ENCODE peak calls at places on chromosomes 16 and 17, in seven cellular contexts. Z is HL-60, D is WERI-Rb-1, P is A549, N is IMR-90, T is cardiac muscle cell, B is thyroid gland. A is an unnamed sample.
A peak's percentile ranks its signal among the peaks of the same experiment; 100 is the strongest.

GRCh38 chr16:87582221-87582965 is 19.9 kb upstream of the JPH3 start:
- DNase-seq in Z (no peak), D (peak; percentile 25), P (no peak), N (peak; percentile 75), T (peak; percentile 91), B (peak; percentile 17), A (peak; percentile 87)

GRCh38 chr16:2513405-2514332 is at the start of gene ATP6V0C:
- DNase-seq in Z (peak; percentile 84), D (peak; percentile 92), P (peak; percentile 86), N (peak; percentile 79), T (peak; percentile 89), B (peak; percentile 93), A (peak; percentile 93)

GRCh38 chr16:73996624-73997339 is 299.8 kb upstream of the PSMD7 start:
- DNase-seq in Z (no peak), D (no peak), P (no peak), N (no peak), T (no peak), B (no peak), A (no peak)

GRCh38 chr17:79897243-79898063 is 58.2 kb upstream of the CBX4 start:
- DNase-seq in Z (no peak), D (no peak), P (no peak), N (no peak), T (no peak), B (no peak), A (no peak)

GRCh38 chr17:17853811-17854527 is 17.2 kb upstream of the SREBF1 start:
- DNase-seq in Z (no peak), D (no peak), P (no peak), N (no peak), T (no peak), B (no peak), A (no peak)

GRCh38 chr16:85303354-85303883 is 191.1 kb upstream of the CIBAR2 start:
- DNase-seq in Z (peak; percentile 34), D (peak; percentile 73), P (peak; percentile 89), N (no peak), T (peak; percentile 59), B (peak; percentile 65), A (no peak)

GRCh38 chr16:58658796-58659211 is 25.8 kb downstream of the SLC38A7 start:
- DNase-seq in Z (peak; percentile 66), D (no peak), P (no peak), N (peak; percentile 57), T (peak; percentile 8), B (no peak), A (no peak)

GRCh38 chr17:65542595-65542994 is 18.9 kb downstream of the AXIN2 start:
- DNase-seq in Z (no peak), D (no peak), P (no peak), N (no peak), T (no peak), B (no peak), A (no peak)

GRCh38 chr17:68564415-68565111 is 36.6 kb downstream of the FAM20A start:
- DNase-seq in Z (no peak), D (no peak), P (no peak), N (no peak), T (no peak), B (no peak), A (no peak)

GRCh38 chr17:26809033-26809432 is 484.9 kb upstream of the WSB1 start:
- DNase-seq in Z (no peak), D (no peak), P (no peak), N (peak; percentile 43), T (no peak), B (no peak), A (no peak)

GRCh38 chr17:50079334-50080095 is 15.6 kb upstream of the PDK2 start:
- DNase-seq in Z (no peak), D (peak; percentile 47), P (peak; percentile 79), N (no peak), T (no peak), B (no peak), A (no peak)

GRCh38 chr17:75417054-75417453 is 11.6 kb upstream of the GRB2 start:
- DNase-seq in Z (no peak), D (no peak), P (no peak), N (no peak), T (no peak), B (no peak), A (no peak)

GRCh38 chr17:63702223-63702577 is 2.3 kb upstream of the LIMD2 start:
- DNase-seq in Z (no peak), D (no peak), P (no peak), N (no peak), T (no peak), B (no peak), A (no peak)

GRCh38 chr17:45022288-45022648 is 29.2 kb downstream of the DCAKD start:
- DNase-seq in Z (no peak), D (no peak), P (no peak), N (no peak), T (no peak), B (no peak), A (no peak)

GRCh38 chr17:21191698-21192097 is 22.3 kb downstream of the TMEM11 start:
- DNase-seq in Z (no peak), D (no peak), P (no peak), N (no peak), T (no peak), B (no peak), A (no peak)

GRCh38 chr17:3712811-3713463 is 10.8 kb upstream of the HASPIN start:
- DNase-seq in Z (no peak), D (no peak), P (no peak), N (no peak), T (no peak), B (no peak), A (no peak)

GRCh38 chr16:53518550-53519416 is 15.8 kb upstream of the AKTIP start:
- DNase-seq in Z (no peak), D (peak; percentile 20), P (no peak), N (peak; percentile 54), T (peak; percentile 94), B (no peak), A (no peak)

GRCh38 chr17:57493171-57493570 is 236.8 kb downstream of the MSI2 start:
- DNase-seq in Z (no peak), D (no peak), P (no peak), N (no peak), T (no peak), B (no peak), A (no peak)

GRCh38 chr17:7592422-7593021 is 2.6 kb upstream of the SOX15 start:
- DNase-seq in Z (no peak), D (no peak), P (no peak), N (no peak), T (no peak), B (no peak), A (no peak)
- H3K27ac ChIP-seq in Z (no peak overlapping the region), D (no peak overlapping the region), P (no peak overlapping the region), N (no peak overlapping the region), T (no peak overlapping the region), B (no peak overlapping the region), A (no peak overlapping the region)

DNA sequence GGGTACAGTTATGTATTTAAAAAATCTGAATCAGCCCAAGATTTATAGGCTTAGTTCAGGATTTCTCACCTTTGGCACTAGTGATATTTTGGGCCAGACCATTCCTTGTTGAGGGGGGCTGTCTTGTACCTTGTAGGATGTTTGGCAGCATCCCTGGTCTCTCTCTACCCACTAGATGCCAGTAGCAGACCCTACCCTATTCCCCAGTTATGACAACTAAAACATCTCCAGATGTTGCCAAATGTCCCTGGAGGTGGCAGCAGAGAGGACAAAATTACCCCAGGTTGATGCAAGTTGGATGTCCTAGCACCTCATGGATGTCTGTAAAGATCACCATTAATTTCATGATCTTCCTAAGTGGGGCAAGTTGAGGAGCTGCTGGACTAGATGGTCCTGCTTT is 45.8 kb downstream of the SYT17 start:
- DNase-seq in Z (no peak), D (no peak), P (no peak), N (no peak), T (no peak), B (no peak), A (no peak)
- TF ChIP-seq CTCF in Z (no peak), D (peak; percentile 5), P (no peak), N (no peak), T (no peak), B (no peak), A (no peak)

GRCh38 chr17:28701987-28702751 is 9.5 kb downstream of the PROCA1 start:
- DNase-seq in Z (no peak), D (no peak), P (no peak), N (no peak), T (no peak), B (no peak), A (no peak)
- H3K27ac ChIP-seq in Z (no peak overlapping the region), D (peak overlapping the region; percentile 78), P (no peak overlapping the region), N (no peak overlapping the region), T (no peak overlapping the region), B (no peak overlapping the region), A (no peak overlapping the region)

DNA sequence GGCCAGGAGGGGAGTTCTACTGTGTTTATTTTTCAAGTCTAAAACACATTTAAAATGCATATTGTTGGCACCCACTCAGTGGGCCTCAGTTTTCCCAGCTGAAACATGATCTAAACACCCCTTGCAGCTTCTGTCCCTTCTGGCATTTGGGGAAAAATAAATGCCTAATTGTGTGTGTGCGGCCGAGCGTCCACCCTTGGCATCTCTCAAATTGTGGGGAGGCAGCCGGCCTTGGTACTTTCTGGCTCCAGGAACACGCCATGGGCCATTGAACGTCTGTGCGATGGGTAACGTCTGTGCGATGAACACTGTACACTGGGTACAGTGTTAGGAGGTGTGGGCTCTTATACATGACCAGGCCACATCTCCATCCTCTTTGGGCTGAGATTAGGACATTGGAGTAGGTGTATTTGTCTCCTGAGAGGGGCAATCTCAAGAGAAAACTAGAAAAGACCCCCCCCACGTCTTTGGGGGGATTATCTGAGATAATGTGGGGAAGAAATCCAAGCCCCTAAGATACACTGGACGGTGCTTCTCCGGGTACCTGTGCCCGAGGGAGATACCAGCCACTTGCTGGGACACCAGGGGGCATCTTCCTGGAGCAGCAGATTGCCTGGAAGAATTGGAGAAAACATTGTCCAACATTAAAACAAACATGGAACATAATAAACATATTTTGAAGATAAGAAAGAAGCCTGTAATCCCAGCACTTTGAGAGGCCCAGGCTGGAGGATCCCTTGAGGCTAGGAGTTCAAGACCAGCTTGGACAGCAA is 54.9 kb downstream of the RAB11FIP4 start:
- DNase-seq in Z (no peak), D (no peak), P (no peak), N (no peak), T (no peak), B (peak; percentile 50), A (no peak)
- TF ChIP-seq CTCF in Z (no peak), D (no peak), P (peak; percentile 27), N (peak; percentile 17), T (no peak), B (no peak), A (no peak)

DNA sequence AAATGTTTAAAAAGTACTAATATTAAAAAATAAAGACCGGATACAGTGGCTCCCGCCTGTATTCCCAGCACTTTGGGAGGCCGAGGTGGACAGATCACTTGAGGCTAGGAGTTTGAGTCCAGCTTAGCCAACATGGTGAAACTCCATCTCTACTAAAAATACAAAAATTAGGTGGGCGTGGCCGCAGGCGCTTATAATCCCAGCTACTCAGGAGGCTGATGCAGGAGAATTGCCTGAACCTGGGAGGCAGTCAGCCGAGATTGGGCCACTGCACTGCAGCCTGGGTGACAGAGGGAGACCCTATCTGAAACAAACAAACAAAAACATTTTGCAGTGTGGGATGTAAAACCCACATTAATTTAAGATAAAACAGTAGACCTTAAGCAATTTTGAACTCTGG is 11.8 kb downstream of the CDC27 start:
- DNase-seq in Z (no peak), D (no peak), P (no peak), N (no peak), T (no peak), B (no peak), A (no peak)
- H3K27ac ChIP-seq in Z (no peak overlapping the region), D (no peak overlapping the region), P (no peak overlapping the region), N (no peak overlapping the region), T (peak overlapping the region; percentile 64), B (peak overlapping the region; percentile 88), A (no peak overlapping the region)